ENCODE peak calls at places on chromosomes 2 and 18, in seven cellular contexts. C, B, D, Y, S, P and L are unnamed samples.

GRCh38 chr2:67309281-67309680 is 87.9 kb upstream of the ETAA1 start:
- DNase-seq in C (no peak), B (no peak), D (no peak), Y (no peak), S (no peak), P (no peak), L (no peak)

GRCh38 chr2:20990446-20990988 is 53.4 kb downstream of the APOB start:
- DNase-seq in C (no peak), B (no peak), D (no peak), Y (no peak), S (no peak), P (no peak), L (no peak)

GRCh38 chr18:3816601-3817363 is 366.8 kb downstream of the TGIF1 start:
- DNase-seq in C (no peak), B (no peak), D (no peak), Y (no peak), S (peak), P (no peak), L (no peak)

GRCh38 chr2:44934521-44934961 is 7.0 kb upstream of the SIX3 start:
- DNase-seq in C (no peak), B (no peak), D (no peak), Y (no peak), S (no peak), P (no peak), L (no peak)

GRCh38 chr2:157257312-157258252 is at the start of gene GALNT5:
- DNase-seq in C (no peak), B (peak), D (no peak), Y (no peak), S (peak), P (peak), L (no peak)

GRCh38 chr18:37435150-37435872 is 130.3 kb downstream of the CELF4 start:
- DNase-seq in C (no peak), B (no peak), D (no peak), Y (no peak), S (no peak), P (no peak), L (no peak)

GRCh38 chr2:30105556-30105955 is 41.3 kb upstream of the YPEL5 start:
- DNase-seq in C (no peak), B (no peak), D (no peak), Y (no peak), S (no peak), P (peak), L (no peak)

GRCh38 chr2:156327835-156328401 is 4.6 kb downstream of the NR4A2 start:
- DNase-seq in C (no peak), B (no peak), D (no peak), Y (no peak), S (no peak), P (no peak), L (peak)

GRCh38 chr18:76860411-76860810 is 38.1 kb downstream of the ZNF236 start:
- DNase-seq in C (no peak), B (no peak), D (no peak), Y (no peak), S (no peak), P (no peak), L (no peak)

GRCh38 chr2:41764919-41765318 is 282.9 kb upstream of the PKDCC start:
- DNase-seq in C (no peak), B (no peak), D (no peak), Y (no peak), S (no peak), P (no peak), L (no peak)

GRCh38 chr18:58143391-58143790 is 99.4 kb downstream of the NEDD4L start:
- DNase-seq in C (no peak), B (peak), D (no peak), Y (no peak), S (no peak), P (peak), L (no peak)

GRCh38 chr2:263022-263738 is 652 bp downstream of the SH3YL1 start:
- DNase-seq in C (no peak), B (no peak), D (no peak), Y (no peak), S (no peak), P (no peak), L (no peak)

GRCh38 chr2:55490554-55490953 is 29.0 kb upstream of the CFAP36 start:
- DNase-seq in C (no peak), B (no peak), D (no peak), Y (no peak), S (peak), P (peak), L (no peak)

GRCh38 chr18:59015531-59016152 is 124.0 kb upstream of the SEC11C start:
- DNase-seq in C (no peak), B (peak), D (no peak), Y (no peak), S (no peak), P (no peak), L (no peak)

GRCh38 chr2:240619506-240620148 is 5.7 kb upstream of the GPR35 start:
- DNase-seq in C (no peak), B (no peak), D (peak), Y (no peak), S (peak), P (no peak), L (peak)

GRCh38 chr2:59307196-59307595 is 1066.1 kb upstream of the FANCL start:
- DNase-seq in C (no peak), B (no peak), D (no peak), Y (no peak), S (no peak), P (no peak), L (no peak)

GRCh38 chr2:187497858-187498463 is 49.9 kb upstream of the CALCRL start:
- DNase-seq in C (no peak), B (no peak), D (no peak), Y (no peak), S (no peak), P (no peak), L (no peak)

GRCh38 chr18:25705650-25706049 is 353.7 kb upstream of the ZNF521 start:
- DNase-seq in C (no peak), B (no peak), D (no peak), Y (no peak), S (no peak), P (no peak), L (no peak)

GRCh38 chr18:46759885-46760284 is 3.0 kb upstream of the ST8SIA5 start:
- DNase-seq in C (no peak), B (peak), D (no peak), Y (no peak), S (no peak), P (no peak), L (no peak)

GRCh38 chr2:185245806-185246205 is 492.8 kb upstream of the FSIP2 start:
- DNase-seq in C (no peak), B (no peak), D (no peak), Y (no peak), S (no peak), P (no peak), L (no peak)

GRCh38 chr2:63081404-63081803 is 30.8 kb downstream of the OTX1 start:
- DNase-seq in C (no peak), B (no peak), D (no peak), Y (no peak), S (no peak), P (no peak), L (no peak)

GRCh38 chr2:168220971-168221819 is 26.2 kb downstream of the STK39 start:
- DNase-seq in C (no peak), B (no peak), D (no peak), Y (no peak), S (no peak), P (no peak), L (no peak)

GRCh38 chr18:73688851-73689659 is 458.6 kb downstream of the FBXO15 start:
- DNase-seq in C (no peak), B (no peak), D (no peak), Y (no peak), S (peak), P (no peak), L (no peak)

GRCh38 chr2:86216577-86217555 is 17.6 kb downstream of the MRPL35 start:
- DNase-seq in C (no peak), B (no peak), D (no peak), Y (no peak), S (peak), P (peak), L (no peak)